ENCODE peak calls at places on chromosomes 7 and 10, in four cellular contexts. E, M, A and H are unnamed samples.

GRCh38 chr10:69335063-69335587 is 56.8 kb downstream of the HK1 start:
- DNase-seq in A (no peak), M (no peak), E (peak; percentile 62), H (no peak)

GRCh38 chr10:22010973-22011408 is 7.5 kb upstream of the DNAJC1 start:
- DNase-seq in E (peak; percentile 33), A (peak; percentile 61), M (peak; percentile 55), H (no peak)

GRCh38 chr10:74991435-74991834 is 120.0 kb upstream of the SAMD8 start:
- DNase-seq in E (no peak), A (peak; percentile 97), M (peak; percentile 46), H (no peak)

GRCh38 chr7:113289140-113289740 is 170.9 kb upstream of the SMIM30 start:
- DNase-seq in A (peak; percentile 56), E (no peak), M (peak; percentile 58), H (no peak)

GRCh38 chr10:88851706-88852105 is at the start of gene ANKRD22:
- DNase-seq in E (no peak), M (no peak), A (peak; percentile 95), H (no peak)

GRCh38 chr10:80163741-80164341 is 31.3 kb downstream of the PLAC9 start:
- DNase-seq in E (peak; percentile 48), M (no peak), A (peak; percentile 100), H (no peak)

GRCh38 chr7:48006866-48007265 is 22.0 kb downstream of the SUN3 start:
- DNase-seq in M (no peak), E (no peak), A (no peak), H (no peak)

GRCh38 chr10:18145652-18146051 is 5.4 kb downstream of the CACNB2 start:
- DNase-seq in A (no peak), E (no peak), M (no peak), H (no peak)

GRCh38 chr7:81321922-81322321 is 403.1 kb upstream of the SEMA3C start:
- DNase-seq in E (no peak), M (no peak), A (no peak), H (no peak)

GRCh38 chr7:47132471-47132870 is 449.4 kb downstream of the TNS3 start:
- DNase-seq in M (no peak), E (no peak), A (no peak), H (no peak)

GRCh38 chr10:660980-661890 is 28.2 kb downstream of the DIP2C start:
- DNase-seq in A (no peak), E (no peak), M (no peak), H (no peak)

GRCh38 chr7:78675511-78675910 is 778.0 kb downstream of the MAGI2 start:
- DNase-seq in A (peak; percentile 19), M (no peak), E (no peak), H (no peak)

GRCh38 chr7:80950550-80950967 is 31.7 kb upstream of the SEMA3C start:
- DNase-seq in A (no peak), M (no peak), E (no peak), H (no peak)

GRCh38 chr10:49382826-49383225 is 13.1 kb downstream of the DRGX start:
- DNase-seq in A (no peak), E (no peak), M (no peak), H (no peak)

GRCh38 chr7:16098585-16099179 is 322.7 kb downstream of the CRPPA start:
- DNase-seq in M (no peak), A (peak; percentile 53), E (peak; percentile 85), H (no peak)

GRCh38 chr7:128174391-128174790 is 66.7 kb upstream of the LEP start:
- DNase-seq in E (no peak), A (no peak), M (no peak), H (no peak)
- TF ChIP-seq EZH2 in E (no peak), A (no peak), M (no peak), H (no peak)

DNA sequence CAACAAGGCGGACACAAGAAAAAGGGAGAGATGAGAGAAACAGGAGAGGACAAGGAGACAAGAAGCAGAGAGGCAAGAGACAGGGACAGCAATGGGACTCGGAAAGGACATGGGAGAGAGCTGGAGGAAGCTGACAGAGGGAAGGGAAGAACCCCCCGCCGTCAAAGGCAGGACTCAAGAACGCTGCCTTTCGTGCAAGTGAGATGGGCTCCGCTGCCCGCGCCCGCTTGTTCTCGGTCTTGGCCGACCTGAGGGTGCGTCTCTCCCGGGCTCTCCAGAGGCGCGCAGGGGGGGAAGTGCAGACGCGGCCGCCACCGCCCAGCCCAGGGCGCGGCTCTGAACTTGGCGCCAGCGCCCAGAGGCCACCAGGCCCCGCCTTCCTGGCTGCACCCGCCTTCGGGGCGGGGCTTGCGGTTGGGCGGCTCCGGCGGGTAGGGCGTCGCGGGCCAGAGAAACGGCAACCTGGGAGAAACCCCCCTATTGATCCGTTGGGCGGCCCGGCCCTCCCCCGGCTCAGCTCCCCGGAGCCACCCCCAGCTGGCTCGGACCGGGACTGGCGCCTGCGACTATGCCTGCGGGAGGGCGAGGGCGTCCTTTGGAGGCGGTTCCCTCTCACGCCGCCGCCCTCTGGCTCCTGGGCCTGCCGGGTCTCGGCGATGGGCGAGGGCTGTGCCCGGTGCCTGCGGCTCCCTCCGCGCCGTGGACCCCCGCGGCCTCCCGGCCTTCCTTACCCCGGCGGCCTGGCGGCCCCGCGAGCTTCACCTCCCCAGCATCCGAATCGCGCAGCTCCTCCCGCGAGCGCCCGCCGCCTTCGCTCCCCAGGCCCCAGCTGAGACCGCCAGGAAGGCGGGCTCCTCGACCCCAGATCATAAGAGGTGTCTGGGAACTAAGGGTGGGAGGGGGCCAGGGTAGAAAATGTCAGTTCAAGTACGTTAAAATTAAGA is 2.2 kb upstream of the ANTXRL start:
- DNase-seq in M (peak; percentile 84), E (peak; percentile 61), A (peak; percentile 74), H (peak; percentile 87)
- TF ChIP-seq EZH2 in M (no peak), E (no peak), A (no peak), H (no peak)

DNA sequence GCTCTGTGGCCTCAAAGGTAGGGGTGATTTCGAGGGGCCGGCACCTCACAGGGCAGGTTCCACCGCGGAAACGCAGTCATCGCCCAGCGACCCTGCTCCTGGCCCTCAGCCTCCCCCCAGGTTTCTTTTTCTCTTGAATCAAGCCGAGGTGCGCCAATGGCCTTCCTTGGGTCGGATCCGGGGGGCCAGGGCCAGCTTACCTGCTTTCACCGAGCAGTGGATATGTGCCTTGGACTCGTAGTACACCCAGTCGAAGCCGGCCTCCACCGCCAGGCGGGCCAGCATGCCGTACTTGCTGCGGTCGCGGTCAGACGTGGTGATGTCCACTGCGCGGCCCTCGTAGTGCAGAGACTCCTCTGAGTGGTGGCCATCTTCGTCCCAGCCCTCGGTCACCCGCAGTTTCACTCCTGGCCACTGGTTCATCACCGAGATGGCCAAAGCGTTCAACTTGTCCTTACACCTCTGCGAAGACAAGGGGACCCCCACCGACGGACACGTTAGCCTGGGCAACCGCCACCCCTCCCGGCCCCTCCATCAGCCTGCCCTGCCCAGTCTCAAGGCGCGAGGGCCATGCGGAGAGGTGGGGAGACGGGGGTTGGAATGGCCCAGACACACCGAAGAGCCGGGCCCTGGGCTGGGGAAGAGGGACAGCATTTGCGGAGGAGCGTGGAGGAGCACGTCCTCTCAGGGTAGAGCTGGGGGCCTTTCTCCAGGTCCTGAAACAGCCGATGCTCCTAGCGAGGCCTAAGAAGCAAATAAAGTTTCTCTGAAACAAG is 6.0 kb downstream of the SHH start:
- DNase-seq in M (no peak), E (no peak), A (no peak), H (no peak)
- TF ChIP-seq EZH2 in M (no peak), E (no peak), A (no peak), H (no peak)

DNA sequence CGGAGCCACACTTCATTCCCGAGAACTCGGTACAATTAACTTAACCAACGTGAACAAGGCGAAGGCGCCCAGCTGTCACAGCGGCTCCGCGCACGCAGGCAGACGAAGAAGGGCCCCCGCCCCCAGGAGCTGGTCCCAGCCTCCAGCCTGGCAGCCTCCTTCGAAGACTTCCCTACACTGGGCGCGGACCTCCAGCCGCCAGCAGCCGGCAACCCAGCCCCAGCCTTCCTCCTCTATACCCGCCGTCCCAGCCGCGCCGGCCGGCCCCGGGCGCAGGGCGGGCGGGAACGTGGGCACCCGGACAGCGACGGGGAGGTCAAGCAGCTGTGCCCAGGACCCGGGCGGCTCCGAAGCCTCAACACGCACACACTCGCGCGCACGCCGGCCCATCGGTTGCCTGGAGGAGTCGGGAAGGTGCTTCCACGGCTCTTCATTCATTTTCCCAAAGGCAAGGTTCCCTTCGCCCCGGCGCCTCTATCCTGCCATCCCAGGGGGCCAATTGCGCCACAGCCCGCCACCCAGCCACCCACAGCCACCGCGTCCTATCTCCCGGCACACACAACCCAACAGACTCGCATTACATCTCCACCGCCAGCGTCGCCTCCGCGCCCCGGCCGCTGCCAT is 1.6 kb downstream of the CHST15 start:
- DNase-seq in M (peak; percentile 43), E (peak; percentile 38), A (no peak), H (peak; percentile 60)
- TF ChIP-seq EZH2 in M (no peak), E (peak; percentile 62), A (no peak), H (no peak)

GRCh38 chr7:157684596-157685429 is 348.0 kb downstream of the DNAJB6 start:
- DNase-seq in E (no peak), A (no peak), M (no peak), H (no peak)
- TF ChIP-seq EZH2 in E (no peak), A (no peak), M (no peak), H (no peak)

DNA sequence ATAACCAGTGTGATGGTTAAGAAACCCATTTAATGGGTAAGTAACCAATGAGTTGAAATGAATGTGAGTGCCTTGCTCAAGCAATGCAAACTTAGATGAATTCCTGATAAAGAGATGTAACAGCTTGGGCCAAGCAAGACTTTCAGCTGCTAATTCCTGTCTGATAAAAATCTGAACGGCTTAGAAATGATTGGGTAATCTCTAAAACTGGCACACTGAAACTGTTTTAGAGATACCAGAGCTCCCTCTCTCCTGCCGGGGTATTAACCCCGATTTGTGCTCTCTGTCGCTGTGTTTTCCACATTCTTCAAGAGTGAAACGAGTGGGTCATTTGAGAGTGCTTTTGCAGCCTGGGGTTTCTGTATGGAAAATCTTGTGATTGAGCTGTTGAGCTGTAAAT is 534.9 kb upstream of the GALNT17 start:
- DNase-seq in M (no peak), E (no peak), A (no peak), H (no peak)
- TF ChIP-seq EZH2 in M (no peak), E (no peak), A (no peak), H (no peak)

DNA sequence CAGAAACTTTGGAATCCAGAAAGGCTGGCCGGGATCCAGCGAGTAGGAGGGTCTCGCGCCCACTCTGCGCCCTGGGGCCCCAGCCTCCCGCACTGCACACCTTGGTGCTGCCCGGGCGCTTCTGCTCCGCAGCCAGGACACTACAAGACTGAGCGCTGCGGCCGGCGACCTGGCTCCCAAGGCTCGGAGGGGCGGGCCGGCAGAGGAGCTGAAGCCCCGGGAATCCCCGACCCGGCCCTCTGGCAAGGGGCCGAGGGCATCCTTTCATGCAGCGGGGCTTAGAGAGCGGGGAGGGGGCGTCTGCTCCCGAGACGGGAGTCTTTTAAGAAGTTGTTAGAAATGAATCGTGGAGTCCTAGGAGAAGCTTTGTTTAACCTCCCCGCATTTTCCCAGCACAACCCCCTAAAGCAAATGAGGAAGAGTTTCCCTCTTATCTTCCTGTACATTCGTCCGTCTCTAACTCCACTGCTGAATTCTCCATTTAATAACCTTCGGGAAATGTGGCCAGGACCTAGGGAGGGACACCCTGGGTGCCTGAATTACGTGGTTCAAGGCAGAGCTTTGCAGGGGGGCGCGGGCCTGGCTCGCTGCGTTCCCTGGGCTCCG is 1.1 kb downstream of the VWC2 start:
- DNase-seq in E (no peak), A (no peak), M (no peak), H (no peak)
- TF ChIP-seq EZH2 in E (no peak), A (no peak), M (no peak), H (no peak)

GRCh38 chr10:27997865-27998177 is 1.1 kb downstream of the ODAD2 start:
- DNase-seq in E (peak; percentile 58), M (no peak), A (no peak), H (no peak)
- TF ChIP-seq EZH2 in E (no peak), M (no peak), A (no peak), H (no peak)